ENCODE peak calls at places on chromosomes 7 and 10, in nine cellular contexts. O is left ventricle myocardium inferior, C is cardiac muscle cell, A is transverse colon, R is mammary epithelial cell, D is tibial artery, K is body of pancreas, Z is tibial nerve, S is upper lobe of right lung. J is an unnamed sample.

GRCh38 chr10:30606313-30606712 is 23.2 kb downstream of the LYZL2 start:
- DNase-seq in O (no peak), C (no peak), A (no peak), R (no peak), D (no peak), K (no peak), Z (no peak), S (no peak), J (no peak)

GRCh38 chr10:76396126-76396525 is 964.7 kb downstream of the LRMDA start:
- DNase-seq in O (no peak), C (no peak), A (no peak), R (no peak), D (no peak), K (no peak), Z (no peak), S (no peak), J (no peak)

GRCh38 chr7:129825005-129825553 is 127.7 kb downstream of the UBE2H start:
- DNase-seq in O (peak; percentile 47), C (peak; percentile 31), A (peak; percentile 57), R (peak; percentile 80), D (peak; percentile 41), K (peak; percentile 61), Z (no peak), S (peak; percentile 85), J (peak; percentile 57)

GRCh38 chr10:110504111-110504735 is 6.5 kb downstream of the DUSP5 start:
- DNase-seq in O (no peak), C (peak; percentile 80), A (peak; percentile 55), R (peak; percentile 52), D (peak; percentile 47), K (no peak), Z (peak; percentile 60), S (no peak), J (peak; percentile 41)

GRCh38 chr10:103795634-103796265 is 59.6 kb downstream of the SH3PXD2A start:
- DNase-seq in O (peak; percentile 7), C (no peak), A (no peak), R (no peak), D (no peak), K (no peak), Z (no peak), S (no peak), J (no peak)

GRCh38 chr7:150405584-150406310 is 26.6 kb downstream of the ZNF775 start:
- DNase-seq in O (no peak), C (no peak), A (peak; percentile 51), R (no peak), D (peak; percentile 44), K (no peak), Z (peak; percentile 31), S (no peak), J (no peak)

GRCh38 chr10:115141254-115141653 is 48.1 kb downstream of the ATRNL1 start:
- DNase-seq in O (no peak), C (peak; percentile 29), A (no peak), R (no peak), D (no peak), K (no peak), Z (no peak), S (no peak), J (no peak)

GRCh38 chr10:12434277-12434676 is 84.9 kb downstream of the CAMK1D start:
- DNase-seq in O (no peak), C (no peak), A (no peak), R (no peak), D (no peak), K (peak; percentile 51), Z (no peak), S (no peak), J (no peak)

GRCh38 chr10:6062101-6062771 is at the start of gene IL2RA:
- DNase-seq in O (no peak), C (no peak), A (peak; percentile 25), R (no peak), D (no peak), K (no peak), Z (no peak), S (no peak), J (no peak)

GRCh38 chr10:86079088-86079487 is 287.5 kb downstream of the GRID1 start:
- DNase-seq in O (no peak), C (peak; percentile 64), A (no peak), R (no peak), D (no peak), K (no peak), Z (no peak), S (no peak), J (no peak)

GRCh38 chr7:128364166-128364565 is 2.7 kb upstream of the PRRT4 start:
- DNase-seq in O (no peak), C (no peak), A (no peak), R (no peak), D (no peak), K (no peak), Z (no peak), S (no peak), J (no peak)
- H3K27me3 ChIP-seq in O (peaks cover 80% of the 10 kb centered on the region), C (peaks cover 71% of the 10 kb centered on the region), A (peaks cover 66% of the 10 kb centered on the region), R (no peaks in the 10 kb centered on the region), D (peaks cover 59% of the 10 kb centered on the region), K (no peaks in the 10 kb centered on the region), Z (no peaks in the 10 kb centered on the region), S (peaks cover 21% of the 10 kb centered on the region), J (peaks cover 47% of the 10 kb centered on the region)

DNA sequence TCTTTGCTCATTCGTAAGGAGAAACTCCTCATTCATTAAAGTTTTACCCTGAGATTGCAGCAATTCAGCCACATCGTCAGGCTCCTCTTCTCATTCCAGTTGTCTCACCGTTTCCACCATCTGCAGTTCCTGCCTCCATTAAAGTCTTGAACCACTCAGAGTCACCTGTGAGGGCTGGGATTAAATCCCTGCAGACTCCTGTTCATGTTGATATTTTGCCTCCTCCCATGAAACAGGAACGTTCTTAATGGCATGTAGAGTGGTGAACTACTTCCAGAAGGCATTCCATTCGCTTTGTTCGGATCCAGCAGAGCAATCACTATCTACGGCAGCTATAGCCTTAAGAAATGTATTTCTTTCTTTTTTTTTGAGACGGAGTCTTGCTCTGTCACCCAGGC is 96.5 kb upstream of the FAM20C start:
- DNase-seq in O (no peak), C (no peak), A (no peak), R (no peak), D (no peak), K (no peak), Z (no peak), S (no peak), J (no peak)
- H3K27ac ChIP-seq in O (no peak overlapping the region), C (no peak overlapping the region), A (no peak overlapping the region), R (peak overlapping the region; percentile 78), D (no peak overlapping the region), K (no peak overlapping the region), Z (no peak overlapping the region), S (no peak overlapping the region), J (no peak overlapping the region)

DNA sequence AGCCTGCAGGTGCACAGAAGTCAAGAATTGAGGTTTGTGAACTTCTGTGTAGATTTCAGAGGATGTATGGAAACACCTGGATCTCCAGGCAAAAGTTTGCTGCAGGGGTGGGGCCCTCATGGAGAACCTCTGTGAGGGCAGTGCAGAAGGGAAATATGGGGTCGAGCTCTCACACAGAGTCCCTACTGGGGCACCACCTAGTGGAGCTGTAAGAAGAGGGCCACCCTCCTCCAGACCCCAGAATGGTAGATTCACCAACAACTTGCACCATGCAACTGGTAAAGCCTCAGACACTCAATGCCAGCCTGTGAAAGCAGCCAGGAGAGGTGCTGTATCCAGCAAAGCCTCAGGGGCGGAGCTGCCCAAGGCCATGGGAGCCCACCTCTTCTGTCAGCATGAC is 205.8 kb downstream of the CCSER2 start:
- DNase-seq in O (no peak), C (no peak), A (no peak), R (no peak), D (no peak), K (no peak), Z (no peak), S (no peak), J (no peak)
- TF ChIP-seq CTCF in O (peak; percentile 37), C (peak; percentile 32), A (peak; percentile 5), R (no peak), D (no peak), K (no peak), Z (no peak), S (no peak), J (peak; percentile 45)

DNA sequence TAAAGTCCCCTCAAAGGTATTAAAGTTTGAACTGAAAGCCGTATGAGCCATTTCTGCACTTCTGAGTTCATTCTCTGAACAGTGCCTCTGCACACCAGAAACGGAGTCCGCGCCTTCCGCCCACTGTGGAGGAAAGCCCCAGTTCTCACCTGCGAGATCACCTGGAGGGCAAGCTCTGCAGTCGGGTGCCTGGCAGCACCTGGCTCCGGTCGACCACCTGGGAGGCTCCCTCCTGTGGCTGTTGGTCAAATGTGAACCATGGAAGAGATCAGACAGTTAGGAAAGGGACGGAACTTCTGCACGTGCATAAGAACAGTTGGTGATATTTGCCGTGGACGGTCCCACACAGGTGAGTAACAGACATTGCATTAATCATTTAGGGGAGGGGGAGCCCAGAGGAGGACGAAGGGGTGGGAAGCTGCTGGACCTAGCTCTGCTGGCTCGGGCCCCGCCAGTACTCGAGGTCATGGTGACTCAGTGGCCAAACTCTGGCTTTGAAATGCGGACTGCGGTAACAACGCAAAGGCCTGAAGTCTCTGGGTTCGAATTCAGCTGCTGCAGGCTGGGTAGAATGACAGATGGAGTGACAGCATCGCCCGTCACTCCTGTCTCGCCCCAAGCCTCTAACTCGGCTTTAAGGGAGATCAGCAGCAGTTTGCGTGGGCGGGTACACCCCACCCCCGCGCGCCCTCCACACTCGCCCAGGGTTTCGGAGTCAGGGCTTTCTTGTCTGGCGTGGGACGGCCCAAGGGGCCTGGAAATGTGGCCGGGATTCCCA is 1.7 kb upstream of the DPYSL4 start:
- DNase-seq in O (no peak), C (no peak), A (no peak), R (no peak), D (no peak), K (no peak), Z (no peak), S (no peak), J (no peak)
- H3K27me3 ChIP-seq in O (peaks cover 36% of the 10 kb centered on the region), C (peaks cover 89% of the 10 kb centered on the region), A (peaks cover 79% of the 10 kb centered on the region), R (peaks cover 15% of the 10 kb centered on the region), D (peaks cover 72% of the 10 kb centered on the region), K (peaks cover 28% of the 10 kb centered on the region), Z (no peaks in the 10 kb centered on the region), S (peaks cover 36% of the 10 kb centered on the region), J (peaks cover 66% of the 10 kb centered on the region)

GRCh38 chr10:73857446-73857845 is 16.9 kb downstream of the CAMK2G start:
- DNase-seq in O (no peak), C (no peak), A (no peak), R (peak; percentile 62), D (no peak), K (no peak), Z (no peak), S (no peak), J (no peak)
- H3K27ac ChIP-seq in O (no peak overlapping the region), C (no peak overlapping the region), A (peak overlapping the region; percentile 86), R (no peak overlapping the region), D (peak overlapping the region; percentile 86), K (no peak overlapping the region), Z (no peak overlapping the region), S (no peak overlapping the region), J (no peak overlapping the region)